ENCODE peak calls at places on chromosomes 7 and 10, in four cellular contexts. N, H, D and Q are unnamed samples.
A peak's percentile ranks its signal among the peaks of the same experiment; 100 is the strongest.

GRCh38 chr10:32073676-32074075 is 17.5 kb upstream of the KIF5B start:
- DNase-seq in N (no peak), H (no peak), D (no peak), Q (no peak)

GRCh38 chr10:11680496-11680895 is 61.7 kb upstream of the ECHDC3 start:
- DNase-seq in N (no peak), H (peak; percentile 7), D (no peak), Q (no peak)

GRCh38 chr7:55053651-55054226 is 34.9 kb downstream of the EGFR start:
- DNase-seq in N (no peak), H (no peak), D (no peak), Q (peak; percentile 43)

GRCh38 chr10:24952146-24952700 is at the start of gene PRTFDC1:
- DNase-seq in N (no peak), H (peak; percentile 78), D (no peak), Q (peak; percentile 23)

GRCh38 chr7:134155220-134155619 is 28.1 kb downstream of the LRGUK start:
- DNase-seq in N (no peak), H (no peak), D (no peak), Q (no peak)

GRCh38 chr7:128792471-128793183 is 859 bp downstream of the CCDC136 start:
- DNase-seq in N (no peak), H (no peak), D (no peak), Q (no peak)

GRCh38 chr7:107967420-107967819 is 35.5 kb downstream of the LAMB1 start:
- DNase-seq in N (no peak), H (no peak), D (no peak), Q (no peak)

GRCh38 chr7:64834989-64835388 is 40.8 kb downstream of the ZNF138 start:
- DNase-seq in N (no peak), H (no peak), D (no peak), Q (no peak)

GRCh38 chr7:96667026-96667425 is 42.6 kb downstream of the SEM1 start:
- DNase-seq in N (no peak), H (no peak), D (no peak), Q (no peak)

GRCh38 chr7:55517191-55517633 is 55.1 kb downstream of the VOPP1 start:
- DNase-seq in N (peak; percentile 79), H (no peak), D (no peak), Q (no peak)

GRCh38 chr10:108544500-108545120 is 1378.7 kb downstream of the XPNPEP1 start:
- DNase-seq in N (no peak), H (no peak), D (no peak), Q (peak; percentile 65)

GRCh38 chr7:32033006-32033405 is 37.2 kb downstream of the PDE1C start:
- DNase-seq in N (no peak), H (no peak), D (no peak), Q (no peak)

GRCh38 chr10:89535185-89536012 is at the start of gene SLC16A12:
- DNase-seq in N (no peak), H (peak; percentile 71), D (no peak), Q (peak; percentile 85)

GRCh38 chr7:77266162-77266807 is 66.7 kb upstream of the FGL2 start:
- DNase-seq in N (peak; percentile 33), H (no peak), D (no peak), Q (no peak)

GRCh38 chr7:92720604-92721350 is 115.6 kb downstream of the CDK6 start:
- DNase-seq in N (no peak), H (no peak), D (no peak), Q (no peak)

GRCh38 chr10:74056081-74056818 is 58.3 kb downstream of the VCL start:
- DNase-seq in N (peak; percentile 33), H (no peak), D (peak; percentile 69), Q (peak; percentile 33)

GRCh38 chr7:107643407-107643806 is 17.2 kb upstream of the SLC26A4 start:
- DNase-seq in N (no peak), H (no peak), D (no peak), Q (no peak)

GRCh38 chr7:156479596-156479995 is 161.0 kb upstream of the RNF32 start:
- DNase-seq in N (no peak), H (no peak), D (no peak), Q (no peak)

GRCh38 chr7:111076205-111076604 is 14.7 kb upstream of the LRRN3 start:
- DNase-seq in N (no peak), H (no peak), D (no peak), Q (no peak)

DNA sequence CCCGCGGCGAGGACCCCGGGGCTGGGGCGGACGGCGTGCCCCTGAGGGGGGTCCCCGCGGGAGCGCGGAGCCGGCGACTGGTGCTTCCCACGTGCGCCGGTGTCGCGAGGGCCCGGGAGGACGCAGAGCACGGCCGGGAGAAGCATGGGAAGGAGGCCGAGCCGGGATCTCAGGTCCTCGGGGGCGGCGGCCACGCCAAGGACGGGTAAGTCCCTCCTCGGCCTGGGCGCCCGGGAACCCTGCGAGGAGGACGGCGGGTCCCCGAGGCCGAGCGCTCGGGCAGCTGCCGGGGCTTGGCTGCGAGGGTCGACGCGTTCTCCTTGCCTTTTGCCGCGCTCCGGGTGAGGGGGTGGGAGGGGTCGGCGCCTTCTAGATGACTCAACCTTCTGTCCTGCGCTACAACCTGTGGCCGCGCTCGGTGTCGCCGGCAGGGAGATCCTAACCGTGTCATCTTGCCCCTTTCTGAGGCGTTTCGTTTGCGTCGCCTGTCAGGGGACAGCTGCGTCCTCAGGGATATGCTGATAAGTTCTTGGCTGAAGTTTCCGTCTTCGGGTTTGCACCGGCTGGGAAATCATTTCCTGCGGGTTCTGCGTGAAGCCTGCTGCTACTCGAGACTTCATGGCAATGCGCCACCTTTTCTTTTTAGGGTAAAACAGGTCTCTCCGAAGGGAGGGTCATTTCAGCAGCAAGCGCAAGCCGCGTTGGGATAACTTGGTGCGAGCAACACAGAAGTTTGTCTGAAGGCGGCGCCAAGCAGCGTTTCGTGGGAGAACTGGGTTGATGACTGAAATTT is 529 bp downstream of the TASOR2 start:
- DNase-seq in N (peak; percentile 26), H (peak; percentile 75), D (peak; percentile 42), Q (peak; percentile 78)
- TF ChIP-seq POLR2A in N (peak; percentile 61), H (no peak), D (no peak), Q (no peak)

GRCh38 chr10:116567335-116567734 is 21.6 kb downstream of the PNLIP start:
- DNase-seq in N (no peak), H (no peak), D (no peak), Q (no peak)
- TF ChIP-seq CTCF in N (no peak), H (no peak), D (no peak), Q (no peak)

GRCh38 chr10:122373108-122373507 is 1.4 kb upstream of the PLEKHA1 start:
- DNase-seq in N (no peak), H (no peak), D (no peak), Q (no peak)
- H3K4me3 ChIP-seq in N (no peak overlapping the region), H (no peak overlapping the region), D (no peak overlapping the region), Q (no peak overlapping the region)

GRCh38 chr7:875051-875450 is 1.3 kb upstream of the GET4 start:
- DNase-seq in N (no peak), H (no peak), D (no peak), Q (no peak)

GRCh38 chr7:877312-878232 is 1.2 kb downstream of the GET4 start:
- DNase-seq in N (no peak), H (peak; percentile 63), D (no peak), Q (peak; percentile 52)

GRCh38 chr7:875476-876076 is 778 bp upstream of the GET4 start:
- DNase-seq in N (no peak), H (peak; percentile 67), D (no peak), Q (peak; percentile 79)

GRCh38 chr7:876972-877311 is 588 bp downstream of the GET4 start:
- DNase-seq in N (no peak), H (no peak), D (no peak), Q (no peak)

GRCh38 chr7:876077-876971 is at the start of gene GET4:
- DNase-seq in N (peak; percentile 80), H (peak; percentile 99), D (peak; percentile 96), Q (peak; percentile 99)
- TF ChIP-seq POLR2A in N (peak; percentile 92), H (peak; percentile 85), D (peak; percentile 97), Q (peak; percentile 61)

DNA sequence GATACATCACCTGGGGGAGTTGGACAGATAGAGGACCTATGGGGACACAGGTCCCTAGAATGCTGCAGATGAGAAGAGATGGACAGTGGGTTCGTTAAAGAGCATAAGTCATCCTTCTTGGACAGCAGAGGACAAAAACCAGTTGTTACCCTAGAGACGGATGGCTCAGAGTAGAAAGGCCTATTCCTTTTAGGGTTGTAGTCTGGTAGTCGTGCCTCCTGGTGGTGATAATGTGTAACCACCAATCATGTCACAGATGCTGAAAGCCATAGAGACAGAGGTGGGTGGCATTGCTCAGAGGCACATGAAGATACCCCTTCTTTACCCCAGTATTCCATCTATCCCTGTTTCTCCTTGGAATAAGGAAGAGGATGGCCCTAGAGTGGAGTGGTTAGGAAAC is 554.6 kb downstream of the SORCS1 start:
- DNase-seq in N (no peak), H (no peak), D (no peak), Q (no peak)
- TF ChIP-seq CTCF in N (peak; percentile 14), H (no peak), D (no peak), Q (peak; percentile 4)

GRCh38 chr7:114653391-114654088 is 238.9 kb downstream of the FOXP2 start:
- DNase-seq in N (no peak), H (no peak), D (no peak), Q (no peak)
- H3K4me3 ChIP-seq in N (no peak overlapping the region), H (no peak overlapping the region), D (no peak overlapping the region), Q (no peak overlapping the region)

GRCh38 chr7:95434501-95435421 is at the start of gene PON2:
- DNase-seq in N (peak; percentile 55), H (peak; percentile 89), D (peak; percentile 35), Q (peak; percentile 96)
- TF ChIP-seq POLR2A in N (peak; percentile 55), H (peak; percentile 21), D (peak; percentile 28), Q (no peak)

GRCh38 chr10:87861566-87861952 is 1.8 kb downstream of the KLLN start:
- DNase-seq in N (peak; percentile 47), H (peak; percentile 75), D (peak; percentile 70), Q (no peak)

GRCh38 chr10:87862644-87863101 is 660 bp downstream of the KLLN start:
- DNase-seq in N (no peak), H (no peak), D (no peak), Q (no peak)

GRCh38 chr10:87861953-87862643 is 1.2 kb downstream of the KLLN start:
- DNase-seq in N (peak; percentile 95), H (peak; percentile 97), D (peak; percentile 92), Q (peak; percentile 97)

GRCh38 chr10:87864497-87865059 is 1.2 kb downstream of the PTEN start:
- DNase-seq in N (no peak), H (no peak), D (no peak), Q (no peak)

DNA sequence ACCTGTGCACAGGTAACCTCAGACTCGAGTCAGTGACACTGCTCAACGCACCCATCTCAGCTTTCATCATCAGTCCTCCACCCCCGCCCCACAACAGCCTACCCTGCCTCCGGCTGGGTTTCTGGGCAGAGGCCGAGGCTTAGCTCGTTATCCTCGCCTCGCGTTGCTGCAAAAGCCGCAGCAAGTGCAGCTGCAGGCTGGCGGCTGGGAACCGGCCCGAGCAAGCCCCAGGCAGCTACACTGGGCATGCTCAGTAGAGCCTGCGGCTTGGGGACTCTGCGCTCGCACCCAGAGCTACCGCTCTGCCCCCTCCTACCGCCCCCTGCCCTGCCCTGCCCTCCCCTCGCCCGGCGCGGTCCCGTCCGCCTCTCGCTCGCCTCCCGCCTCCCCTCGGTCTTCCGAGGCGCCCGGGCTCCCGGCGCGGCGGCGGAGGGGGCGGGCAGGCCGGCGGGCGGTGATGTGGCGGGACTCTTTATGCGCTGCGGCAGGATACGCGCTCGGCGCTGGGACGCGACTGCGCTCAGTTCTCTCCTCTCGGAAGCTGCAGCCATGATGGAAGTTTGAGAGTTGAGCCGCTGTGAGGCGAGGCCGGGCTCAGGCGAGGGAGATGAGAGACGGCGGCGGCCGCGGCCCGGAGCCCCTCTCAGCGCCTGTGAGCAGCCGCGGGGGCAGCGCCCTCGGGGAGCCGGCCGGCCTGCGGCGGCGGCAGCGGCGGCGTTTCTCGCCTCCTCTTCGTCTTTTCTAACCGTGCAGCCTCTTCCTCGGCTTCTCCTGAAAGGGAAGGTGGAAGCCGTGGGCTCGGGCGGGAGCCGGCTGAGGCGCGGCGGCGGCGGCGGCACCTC is at the start of the genes KLLN and PTEN:
- DNase-seq in N (peak; percentile 55), H (peak; percentile 94), D (peak; percentile 84), Q (peak; percentile 92)
- TF ChIP-seq CTCF in N (no peak), H (no peak), D (no peak), Q (no peak)